ENCODE peak calls at places on chromosomes 11 and 22, in six cellular contexts. One of them, this sample, is unnamed.

GRCh38 chr11:117999354-117999993 is 13.3 kb downstream of the IL10RA start:
- DNase-seq in body of pancreas: no peak
- DNase-seq in AG04450: no peak
- DNase-seq in neuronal stem cell: no peak
- DNase-seq in IMR-90: no peak
- DNase-seq in lung: no peak
- DNase-seq in this sample: no peak

GRCh38 chr11:134349109-134349801 is 17.5 kb downstream of the GLB1L2 start:
- DNase-seq in body of pancreas: no peak
- DNase-seq in AG04450: no peak
- DNase-seq in neuronal stem cell: no peak
- DNase-seq in IMR-90: no peak
- DNase-seq in lung: no peak
- DNase-seq in this sample: no peak

GRCh38 chr11:130464289-130464812 is 15.9 kb downstream of the ADAMTS15 start:
- DNase-seq in body of pancreas: no peak
- DNase-seq in AG04450: no peak
- DNase-seq in neuronal stem cell: no peak
- DNase-seq in IMR-90: peak; percentile 42
- DNase-seq in lung: no peak
- DNase-seq in this sample: no peak

GRCh38 chr11:14411818-14412217 is 52.8 kb upstream of the RRAS2 start:
- DNase-seq in body of pancreas: no peak
- DNase-seq in AG04450: peak; percentile 61
- DNase-seq in neuronal stem cell: no peak
- DNase-seq in IMR-90: peak; percentile 89
- DNase-seq in lung: peak; percentile 34
- DNase-seq in this sample: peak; percentile 79

GRCh38 chr22:49323751-49324415 is 503.8 kb downstream of the BRD1 start:
- DNase-seq in body of pancreas: no peak
- DNase-seq in AG04450: no peak
- DNase-seq in neuronal stem cell: no peak
- DNase-seq in IMR-90: no peak
- DNase-seq in lung: no peak
- DNase-seq in this sample: peak; percentile 34

GRCh38 chr22:40951795-40952602 is 821 bp downstream of the RBX1 start:
- DNase-seq in body of pancreas: no peak
- DNase-seq in AG04450: no peak
- DNase-seq in neuronal stem cell: no peak
- DNase-seq in IMR-90: peak; percentile 15
- DNase-seq in lung: no peak
- DNase-seq in this sample: no peak

GRCh38 chr11:10659339-10660216 is 34.0 kb downstream of the IRAG1 start:
- DNase-seq in body of pancreas: no peak
- DNase-seq in AG04450: peak; percentile 87
- DNase-seq in neuronal stem cell: no peak
- DNase-seq in IMR-90: peak; percentile 95
- DNase-seq in lung: peak; percentile 77
- DNase-seq in this sample: no peak

GRCh38 chr11:9015677-9016076 is 11.9 kb upstream of the NRIP3 start:
- DNase-seq in body of pancreas: peak; percentile 70
- DNase-seq in AG04450: peak; percentile 53
- DNase-seq in neuronal stem cell: peak; percentile 65
- DNase-seq in IMR-90: peak; percentile 78
- DNase-seq in lung: peak; percentile 63
- DNase-seq in this sample: peak; percentile 76

GRCh38 chr11:36566407-36567053 is 1.3 kb upstream of the RAG1 start:
- DNase-seq in body of pancreas: no peak
- DNase-seq in AG04450: no peak
- DNase-seq in neuronal stem cell: no peak
- DNase-seq in IMR-90: no peak
- DNase-seq in lung: no peak
- DNase-seq in this sample: no peak

GRCh38 chr11:2297623-2298030 is 4.1 kb downstream of the C11orf21 start:
- DNase-seq in body of pancreas: peak; percentile 5
- DNase-seq in AG04450: no peak
- DNase-seq in neuronal stem cell: no peak
- DNase-seq in IMR-90: no peak
- DNase-seq in lung: no peak
- DNase-seq in this sample: no peak

GRCh38 chr22:47056361-47056760 is 293.9 kb downstream of the TBC1D22A start:
- DNase-seq in body of pancreas: no peak
- DNase-seq in AG04450: no peak
- DNase-seq in neuronal stem cell: no peak
- DNase-seq in IMR-90: no peak
- DNase-seq in lung: no peak
- DNase-seq in this sample: no peak

GRCh38 chr11:23181022-23181807 is 320.9 kb upstream of the CCDC179 start:
- DNase-seq in body of pancreas: no peak
- DNase-seq in AG04450: no peak
- DNase-seq in neuronal stem cell: no peak
- DNase-seq in IMR-90: no peak
- DNase-seq in lung: no peak
- DNase-seq in this sample: no peak

GRCh38 chr11:66290332-66290629 is 1.3 kb upstream of the YIF1A start:
- DNase-seq in body of pancreas: no peak
- DNase-seq in AG04450: no peak
- DNase-seq in neuronal stem cell: no peak
- DNase-seq in IMR-90: no peak
- DNase-seq in lung: no peak
- DNase-seq in this sample: no peak

GRCh38 chr11:132060546-132060945 is 690.1 kb downstream of the NTM start:
- DNase-seq in body of pancreas: no peak
- DNase-seq in AG04450: no peak
- DNase-seq in neuronal stem cell: no peak
- DNase-seq in IMR-90: peak; percentile 23
- DNase-seq in lung: no peak
- DNase-seq in this sample: no peak

GRCh38 chr11:1317432-1317831 is 8.0 kb upstream of the TOLLIP start:
- DNase-seq in body of pancreas: no peak
- DNase-seq in AG04450: no peak
- DNase-seq in neuronal stem cell: no peak
- DNase-seq in IMR-90: no peak
- DNase-seq in lung: no peak
- DNase-seq in this sample: no peak

GRCh38 chr11:64134963-64135362 is 30.9 kb downstream of the MACROD1 start:
- DNase-seq in body of pancreas: no peak
- DNase-seq in AG04450: no peak
- DNase-seq in neuronal stem cell: no peak
- DNase-seq in IMR-90: no peak
- DNase-seq in lung: no peak
- DNase-seq in this sample: no peak

GRCh38 chr11:2305140-2305861 is 3.5 kb downstream of the TSPAN32 start:
- DNase-seq in body of pancreas: peak; percentile 87
- DNase-seq in AG04450: no peak
- DNase-seq in neuronal stem cell: peak; percentile 76
- DNase-seq in IMR-90: peak; percentile 58
- DNase-seq in lung: peak; percentile 88
- DNase-seq in this sample: peak; percentile 92

GRCh38 chr11:114131366-114131963 is 72.0 kb downstream of the ZBTB16 start:
- DNase-seq in body of pancreas: no peak
- DNase-seq in AG04450: no peak
- DNase-seq in neuronal stem cell: no peak
- DNase-seq in IMR-90: no peak
- DNase-seq in lung: no peak
- DNase-seq in this sample: no peak

GRCh38 chr11:72776844-72777754 is 16.7 kb downstream of the STARD10 start:
- DNase-seq in body of pancreas: peak; percentile 76
- DNase-seq in AG04450: no peak
- DNase-seq in neuronal stem cell: no peak
- DNase-seq in IMR-90: no peak
- DNase-seq in lung: no peak
- DNase-seq in this sample: no peak

GRCh38 chr11:19393941-19394340 is 153.2 kb upstream of the E2F8 start:
- DNase-seq in body of pancreas: no peak
- DNase-seq in AG04450: no peak
- DNase-seq in neuronal stem cell: no peak
- DNase-seq in IMR-90: peak; percentile 83
- DNase-seq in lung: no peak
- DNase-seq in this sample: peak; percentile 50

GRCh38 chr11:68341557-68342458 is 29.4 kb downstream of the LRP5 start:
- DNase-seq in body of pancreas: no peak
- DNase-seq in AG04450: no peak
- DNase-seq in neuronal stem cell: no peak
- DNase-seq in IMR-90: no peak
- DNase-seq in lung: no peak
- DNase-seq in this sample: no peak

GRCh38 chr11:122146475-122146874 is 30.5 kb upstream of the BLID start:
- DNase-seq in body of pancreas: no peak
- DNase-seq in AG04450: no peak
- DNase-seq in neuronal stem cell: no peak
- DNase-seq in IMR-90: peak; percentile 61
- DNase-seq in lung: no peak
- DNase-seq in this sample: no peak

GRCh38 chr11:128021304-128022006 is 565.9 kb downstream of the ETS1 start:
- DNase-seq in body of pancreas: no peak
- DNase-seq in AG04450: no peak
- DNase-seq in neuronal stem cell: peak; percentile 26
- DNase-seq in IMR-90: no peak
- DNase-seq in lung: no peak
- DNase-seq in this sample: no peak

GRCh38 chr11:111465400-111465799 is 46.8 kb downstream of the BTG4 start:
- DNase-seq in body of pancreas: no peak
- DNase-seq in AG04450: no peak
- DNase-seq in neuronal stem cell: no peak
- DNase-seq in IMR-90: peak; percentile 84
- DNase-seq in lung: no peak
- DNase-seq in this sample: no peak

GRCh38 chr11:114166897-114167323 is 107.4 kb downstream of the ZBTB16 start:
- DNase-seq in body of pancreas: no peak
- DNase-seq in AG04450: peak; percentile 20
- DNase-seq in neuronal stem cell: no peak
- DNase-seq in IMR-90: peak; percentile 63
- DNase-seq in lung: no peak
- DNase-seq in this sample: no peak

GRCh38 chr11:69944146-69944795 is 125.1 kb upstream of the FGF3 start:
- DNase-seq in body of pancreas: no peak
- DNase-seq in AG04450: no peak
- DNase-seq in neuronal stem cell: no peak
- DNase-seq in IMR-90: no peak
- DNase-seq in lung: no peak
- DNase-seq in this sample: no peak

GRCh38 chr11:844693-845644 is 2.3 kb downstream of the TSPAN4 start:
- DNase-seq in body of pancreas: peak; percentile 77
- DNase-seq in AG04450: peak; percentile 71
- DNase-seq in neuronal stem cell: no peak
- DNase-seq in IMR-90: peak; percentile 87
- DNase-seq in lung: peak; percentile 94
- DNase-seq in this sample: peak; percentile 95

GRCh38 chr11:99534812-99535211 is 514.1 kb downstream of the CNTN5 start:
- DNase-seq in body of pancreas: no peak
- DNase-seq in AG04450: peak; percentile 4
- DNase-seq in neuronal stem cell: no peak
- DNase-seq in IMR-90: peak; percentile 64
- DNase-seq in lung: no peak
- DNase-seq in this sample: no peak

GRCh38 chr11:46290021-46290420 is 12.6 kb downstream of the CREB3L1 start:
- DNase-seq in body of pancreas: no peak
- DNase-seq in AG04450: no peak
- DNase-seq in neuronal stem cell: no peak
- DNase-seq in IMR-90: no peak
- DNase-seq in lung: no peak
- DNase-seq in this sample: no peak

GRCh38 chr22:48754611-48755331 is 1072.9 kb downstream of the BRD1 start:
- DNase-seq in body of pancreas: no peak
- DNase-seq in AG04450: no peak
- DNase-seq in neuronal stem cell: no peak
- DNase-seq in IMR-90: no peak
- DNase-seq in lung: peak; percentile 23
- DNase-seq in this sample: peak; percentile 32

GRCh38 chr11:12043959-12044772 is 35.7 kb upstream of the DKK3 start:
- DNase-seq in body of pancreas: peak; percentile 81
- DNase-seq in AG04450: peak; percentile 94
- DNase-seq in neuronal stem cell: peak; percentile 68
- DNase-seq in IMR-90: peak; percentile 100
- DNase-seq in lung: peak; percentile 90
- DNase-seq in this sample: peak; percentile 95
- H3K27ac ChIP-seq in body of pancreas: peak overlapping the region; percentile 18
- H3K27ac ChIP-seq in AG04450: peak overlapping the region; percentile 96
- H3K27ac ChIP-seq in neuronal stem cell: no peak overlapping the region
- H3K27ac ChIP-seq in IMR-90: peak overlapping the region; percentile 88
- H3K27ac ChIP-seq in lung: peak overlapping the region; percentile 85
- H3K27ac ChIP-seq in this sample: peak overlapping the region; percentile 75

GRCh38 chr11:33716236-33716635 is 15.6 kb upstream of the C11orf91 start:
- DNase-seq in body of pancreas: no peak
- DNase-seq in AG04450: no peak
- DNase-seq in neuronal stem cell: no peak
- DNase-seq in IMR-90: no peak
- DNase-seq in lung: no peak
- DNase-seq in this sample: no peak
- H3K27ac ChIP-seq in body of pancreas: peak overlapping the region; percentile 4
- H3K27ac ChIP-seq in AG04450: no peak overlapping the region
- H3K27ac ChIP-seq in neuronal stem cell: no peak overlapping the region
- H3K27ac ChIP-seq in IMR-90: no peak overlapping the region
- H3K27ac ChIP-seq in lung: no peak overlapping the region
- H3K27ac ChIP-seq in this sample: peak overlapping the region; percentile 50

GRCh38 chr22:31253949-31254348 is 38.3 kb downstream of the PIK3IP1 start:
- DNase-seq in body of pancreas: peak; percentile 82
- DNase-seq in AG04450: no peak
- DNase-seq in neuronal stem cell: no peak
- DNase-seq in IMR-90: no peak
- DNase-seq in lung: peak; percentile 68
- DNase-seq in this sample: no peak
- H3K27ac ChIP-seq in body of pancreas: peak overlapping the region; percentile 48
- H3K27ac ChIP-seq in AG04450: no peak overlapping the region
- H3K27ac ChIP-seq in neuronal stem cell: no peak overlapping the region
- H3K27ac ChIP-seq in IMR-90: no peak overlapping the region
- H3K27ac ChIP-seq in lung: peak overlapping the region; percentile 64
- H3K27ac ChIP-seq in this sample: peak overlapping the region; percentile 19

GRCh38 chr11:90805172-90805571 is 582.3 kb upstream of the CHORDC1 start:
- DNase-seq in body of pancreas: no peak
- DNase-seq in AG04450: no peak
- DNase-seq in neuronal stem cell: no peak
- DNase-seq in IMR-90: no peak
- DNase-seq in lung: no peak
- DNase-seq in this sample: no peak

GRCh38 chr11:90798769-90799168 is 575.9 kb upstream of the CHORDC1 start:
- DNase-seq in body of pancreas: no peak
- DNase-seq in AG04450: no peak
- DNase-seq in neuronal stem cell: no peak
- DNase-seq in IMR-90: no peak
- DNase-seq in lung: no peak
- DNase-seq in this sample: no peak

GRCh38 chr11:90809581-90809980 is 586.7 kb upstream of the CHORDC1 start:
- DNase-seq in body of pancreas: no peak
- DNase-seq in AG04450: no peak
- DNase-seq in neuronal stem cell: no peak
- DNase-seq in IMR-90: no peak
- DNase-seq in lung: no peak
- DNase-seq in this sample: no peak

GRCh38 chr11:90803366-90803765 is 580.5 kb upstream of the CHORDC1 start:
- DNase-seq in body of pancreas: no peak
- DNase-seq in AG04450: no peak
- DNase-seq in neuronal stem cell: no peak
- DNase-seq in IMR-90: no peak
- DNase-seq in lung: no peak
- DNase-seq in this sample: no peak

GRCh38 chr11:90803781-90804180 is 580.9 kb upstream of the CHORDC1 start:
- DNase-seq in body of pancreas: no peak
- DNase-seq in AG04450: no peak
- DNase-seq in neuronal stem cell: no peak
- DNase-seq in IMR-90: no peak
- DNase-seq in lung: no peak
- DNase-seq in this sample: no peak
- H3K27ac ChIP-seq in body of pancreas: no peak overlapping the region
- H3K27ac ChIP-seq in AG04450: no peak overlapping the region
- H3K27ac ChIP-seq in neuronal stem cell: no peak overlapping the region
- H3K27ac ChIP-seq in IMR-90: no peak overlapping the region
- H3K27ac ChIP-seq in lung: no peak overlapping the region
- H3K27ac ChIP-seq in this sample: no peak overlapping the region